ENCODE peak calls at places on chromosomes 6 and 20, in ten cellular contexts. L is endothelial cell, E is AG04450, B is mammary epithelial cell, X is adrenal gland, C is ascending aorta, T is GM23338, D is GM12865, Z is uterus, V is cardiac muscle cell. O is an unnamed sample.

GRCh38 chr6:121201108-121201507 is 133.2 kb downstream of the TBC1D32 start:
- DNase-seq in L (no peak), E (no peak), B (peak), X (no peak), C (no peak), T (peak), D (no peak), Z (no peak), V (no peak), O (no peak)

GRCh38 chr20:41177636-41178035 is 40.3 kb downstream of the PLCG1 start:
- DNase-seq in L (no peak), E (peak), B (peak), X (peak), C (peak), T (no peak), D (no peak), Z (peak), V (no peak), O (peak)

GRCh38 chr6:143536461-143536865 is 24.9 kb upstream of the FUCA2 start:
- DNase-seq in L (no peak), E (no peak), B (peak), X (peak), C (no peak), T (peak), D (peak), Z (no peak), V (no peak), O (no peak)

GRCh38 chr6:14379568-14379967 is 262.0 kb downstream of the CD83 start:
- DNase-seq in L (no peak), E (no peak), B (no peak), X (no peak), C (no peak), T (peak), D (no peak), Z (no peak), V (no peak), O (no peak)

GRCh38 chr6:79570802-79571367 is 33.7 kb upstream of the LCA5 start:
- DNase-seq in L (no peak), E (no peak), B (peak), X (no peak), C (no peak), T (no peak), D (peak), Z (no peak), V (peak), O (peak)

GRCh38 chr6:114862064-114862463 is 519.2 kb upstream of the HS3ST5 start:
- DNase-seq in L (no peak), E (no peak), B (no peak), X (no peak), C (no peak), T (no peak), D (no peak), Z (no peak), V (no peak), O (no peak)

GRCh38 chr6:113339173-113339572 is 518.0 kb upstream of the MARCKS start:
- DNase-seq in L (no peak), E (no peak), B (no peak), X (no peak), C (no peak), T (peak), D (no peak), Z (no peak), V (no peak), O (no peak)

GRCh38 chr20:49344140-49344539 is 66.3 kb upstream of the ZNFX1 start:
- DNase-seq in L (no peak), E (no peak), B (no peak), X (no peak), C (no peak), T (no peak), D (no peak), Z (no peak), V (no peak), O (no peak)

GRCh38 chr6:170434114-170434820 is 118.8 kb downstream of the PSMB1 start:
- DNase-seq in L (no peak), E (no peak), B (no peak), X (no peak), C (no peak), T (peak), D (no peak), Z (no peak), V (peak), O (no peak)

GRCh38 chr6:135577059-135577538 is 79.6 kb upstream of the AHI1 start:
- DNase-seq in L (no peak), E (no peak), B (no peak), X (no peak), C (no peak), T (no peak), D (peak), Z (no peak), V (no peak), O (no peak)

GRCh38 chr6:170205126-170205525 is 85.8 kb downstream of the DLL1 start:
- DNase-seq in L (no peak), E (no peak), B (no peak), X (no peak), C (no peak), T (no peak), D (no peak), Z (no peak), V (no peak), O (no peak)

GRCh38 chr6:67450641-67451040 is 1184.4 kb upstream of the ADGRB3 start:
- DNase-seq in L (no peak), E (no peak), B (no peak), X (no peak), C (no peak), T (no peak), D (peak), Z (no peak), V (no peak), O (no peak)

GRCh38 chr6:132400641-132401119 is 595 bp downstream of the MOXD1 start:
- DNase-seq in L (peak), E (no peak), B (no peak), X (no peak), C (no peak), T (peak), D (no peak), Z (peak), V (peak), O (no peak)

GRCh38 chr6:141498980-141499379 is 633.7 kb upstream of the GJE1 start:
- DNase-seq in L (no peak), E (no peak), B (no peak), X (no peak), C (no peak), T (no peak), D (no peak), Z (no peak), V (no peak), O (no peak)

GRCh38 chr6:167497387-167498056 is 172.6 kb downstream of the TTLL2 start:
- DNase-seq in L (no peak), E (no peak), B (no peak), X (no peak), C (no peak), T (no peak), D (no peak), Z (no peak), V (no peak), O (no peak)

GRCh38 chr6:167496707-167497106 is 171.8 kb downstream of the TTLL2 start:
- DNase-seq in L (no peak), E (no peak), B (no peak), X (no peak), C (no peak), T (no peak), D (no peak), Z (no peak), V (no peak), O (no peak)

GRCh38 chr6:167494698-167495435 is 170.0 kb downstream of the TTLL2 start:
- DNase-seq in L (no peak), E (no peak), B (no peak), X (no peak), C (no peak), T (no peak), D (no peak), Z (no peak), V (no peak), O (no peak)

GRCh38 chr6:167493961-167494697 is 169.2 kb downstream of the TTLL2 start:
- DNase-seq in L (no peak), E (no peak), B (no peak), X (no peak), C (no peak), T (no peak), D (no peak), Z (peak), V (no peak), O (no peak)

GRCh38 chr6:167495506-167496391 is 170.9 kb downstream of the TTLL2 start:
- DNase-seq in L (no peak), E (no peak), B (no peak), X (no peak), C (no peak), T (no peak), D (no peak), Z (no peak), V (no peak), O (no peak)
- TF ChIP-seq CTCF in L (no peak), E (no peak), B (no peak), X (no peak), C (no peak), T (no peak), D (no peak), Z (no peak), V (no peak), O (no peak)

DNA sequence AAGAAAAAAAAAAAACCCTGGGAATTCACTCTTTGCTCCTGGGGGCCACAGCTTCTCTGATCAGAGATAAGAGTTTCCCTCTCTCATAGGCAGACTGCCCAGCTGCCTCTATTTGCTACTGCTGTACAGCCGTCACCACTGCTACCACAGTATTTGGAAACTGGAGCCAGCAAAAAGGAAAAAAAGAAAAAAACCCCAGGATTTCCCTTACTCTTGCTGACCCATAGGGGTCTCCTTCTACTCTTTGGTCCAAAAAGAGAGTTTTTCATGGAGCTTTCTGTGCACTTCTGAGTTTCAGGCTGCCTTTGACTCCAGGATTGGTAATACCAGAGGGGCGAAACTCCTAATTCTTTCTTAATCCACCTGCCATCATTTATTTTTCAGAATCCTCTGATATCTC is 89.7 kb downstream of the MDGA1 start:
- DNase-seq in L (no peak), E (peak), B (no peak), X (no peak), C (no peak), T (peak), D (no peak), Z (no peak), V (peak), O (no peak)
- TF ChIP-seq CTCF in L (peak), E (peak), B (peak), X (no peak), C (no peak), T (peak), D (peak), Z (peak), V (peak), O (peak)

GRCh38 chr20:52219441-52219840 is 27.9 kb upstream of the ZFP64 start:
- DNase-seq in L (no peak), E (no peak), B (no peak), X (no peak), C (no peak), T (peak), D (peak), Z (no peak), V (no peak), O (no peak)
- TF ChIP-seq CTCF in L (no peak), E (peak), B (peak), X (no peak), C (no peak), T (peak), D (no peak), Z (no peak), V (peak), O (no peak)

GRCh38 chr20:45722047-45722446 is at the start of gene SPINT4:
- DNase-seq in L (no peak), E (no peak), B (no peak), X (no peak), C (no peak), T (no peak), D (no peak), Z (no peak), V (no peak), O (no peak)

GRCh38 chr20:45727044-45727443 is 4.9 kb downstream of the SPINT4 start:
- DNase-seq in L (no peak), E (no peak), B (peak), X (no peak), C (no peak), T (no peak), D (peak), Z (no peak), V (no peak), O (no peak)

DNA sequence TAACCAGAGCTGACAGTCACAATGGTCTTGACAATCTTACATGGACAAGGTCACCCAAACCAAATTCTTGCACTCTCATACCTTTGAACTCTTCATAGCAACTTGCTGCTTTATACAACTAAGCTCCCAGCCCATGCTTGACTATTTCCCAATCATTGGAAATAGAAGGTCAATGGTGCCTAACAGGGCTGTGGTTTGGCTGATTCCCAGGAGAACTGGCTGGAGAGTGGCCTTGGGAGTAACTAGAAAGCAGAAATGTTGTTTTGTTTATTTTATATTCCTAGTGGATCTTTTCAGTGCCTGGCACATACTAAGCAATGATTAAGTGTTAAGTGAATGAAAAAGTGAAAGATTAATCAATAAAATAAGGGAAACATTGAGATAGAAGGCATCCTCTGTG is 3.0 kb downstream of the SPINT4 start:
- DNase-seq in L (no peak), E (no peak), B (no peak), X (peak), C (no peak), T (no peak), D (no peak), Z (no peak), V (no peak), O (no peak)
- TF ChIP-seq CTCF in L (no peak), E (no peak), B (no peak), X (no peak), C (no peak), T (no peak), D (no peak), Z (no peak), V (no peak), O (no peak)

GRCh38 chr6:40287296-40287820 is 299.8 kb downstream of the LRFN2 start:
- DNase-seq in L (no peak), E (no peak), B (peak), X (no peak), C (no peak), T (no peak), D (no peak), Z (no peak), V (no peak), O (no peak)

GRCh38 chr6:40288919-40289318 is 298.2 kb downstream of the LRFN2 start:
- DNase-seq in L (no peak), E (no peak), B (no peak), X (no peak), C (no peak), T (peak), D (no peak), Z (no peak), V (no peak), O (no peak)

GRCh38 chr6:40286027-40286426 is 301.1 kb downstream of the LRFN2 start:
- DNase-seq in L (no peak), E (no peak), B (no peak), X (no peak), C (no peak), T (peak), D (no peak), Z (no peak), V (no peak), O (no peak)

GRCh38 chr6:40286721-40287120 is 300.4 kb downstream of the LRFN2 start:
- DNase-seq in L (no peak), E (no peak), B (no peak), X (no peak), C (no peak), T (peak), D (no peak), Z (no peak), V (no peak), O (no peak)

DNA sequence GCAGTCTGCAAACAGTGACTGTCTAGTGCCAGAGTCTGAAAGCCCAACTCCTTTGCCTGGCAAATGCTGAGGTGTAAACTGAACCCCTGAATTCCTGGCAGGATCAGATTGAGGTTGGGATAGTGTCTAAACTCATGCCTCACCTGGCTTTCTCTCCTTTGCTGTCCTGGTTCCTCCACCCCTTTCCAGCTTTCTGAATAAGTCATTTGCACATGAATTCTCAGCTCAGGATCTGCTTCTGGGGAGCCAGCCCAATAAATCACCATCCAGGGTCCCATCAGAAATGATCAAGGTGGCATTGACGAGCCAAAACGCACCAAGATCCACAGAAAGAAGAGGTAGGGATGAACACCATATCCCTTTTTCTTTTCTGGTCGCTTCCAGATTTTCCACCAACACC is 301.6 kb downstream of the LRFN2 start:
- DNase-seq in L (no peak), E (no peak), B (no peak), X (no peak), C (no peak), T (peak), D (no peak), Z (no peak), V (no peak), O (no peak)
- TF ChIP-seq CTCF in L (no peak), E (no peak), B (no peak), X (no peak), C (no peak), T (no peak), D (no peak), Z (no peak), V (no peak), O (no peak)

DNA sequence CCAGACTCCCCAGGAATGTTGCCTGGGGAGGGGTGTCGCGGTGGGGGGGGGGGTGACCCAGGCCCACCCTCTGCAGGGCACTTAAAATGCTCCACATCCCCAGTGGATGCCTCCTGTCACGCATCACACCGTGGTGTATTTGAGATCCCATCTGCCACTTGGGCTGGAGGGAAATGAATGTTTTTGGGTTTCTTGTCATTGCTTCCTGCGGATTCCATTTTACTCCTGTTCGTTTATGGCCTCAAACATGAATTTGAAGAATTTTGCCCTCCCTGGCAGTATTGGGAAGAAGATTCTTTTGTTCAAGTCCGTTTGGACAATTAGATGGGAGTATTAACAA is 544 bp upstream of the KHDC1 start:
- DNase-seq in L (no peak), E (no peak), B (peak), X (no peak), C (no peak), T (no peak), D (peak), Z (no peak), V (no peak), O (no peak)
- TF ChIP-seq CTCF in L (no peak), E (no peak), B (no peak), X (no peak), C (no peak), T (no peak), D (no peak), Z (no peak), V (no peak), O (no peak)